ENCODE peak calls at places on chromosomes 5 and 9, in ten cellular contexts. V is Karpas-422, D is mammary epithelial cell, K is GM06990, U is K562, I is left ventricle myocardium inferior, M is ovary, T is HepG2, N is tibial nerve, A is astrocyte. G is an unnamed sample. For H3K27me3, the result is how much of the 10 kb centered on the place peaks cover.

GRCh38 chr5:84119252-84119651 is 265.4 kb downstream of the EDIL3 start:
- DNase-seq in K (no peak), U (no peak), A (peak), T (no peak), N (no peak), V (no peak), I (no peak), D (no peak), M (no peak), G (no peak)

GRCh38 chr9:70142101-70142500 is 98.5 kb downstream of the MAMDC2 start:
- DNase-seq in A (no peak), M (no peak), I (no peak), V (no peak), D (no peak), U (no peak), T (no peak), N (no peak), K (no peak), G (no peak)

GRCh38 chr9:3361115-3361514 is 164.7 kb downstream of the RFX3 start:
- DNase-seq in D (no peak), V (no peak), N (no peak), M (no peak), I (no peak), U (no peak), A (no peak), T (no peak), K (no peak), G (no peak)

GRCh38 chr5:73968729-73969128 is 342.7 kb downstream of the ARHGEF28 start:
- DNase-seq in K (no peak), I (no peak), U (no peak), M (no peak), T (no peak), D (peak), N (no peak), V (no peak), A (peak), G (no peak)

GRCh38 chr9:107141967-107142366 is 141.1 kb upstream of the RAD23B start:
- DNase-seq in K (no peak), T (no peak), A (no peak), N (no peak), I (no peak), V (peak), M (no peak), D (no peak), U (no peak), G (no peak)

GRCh38 chr9:89309608-89310485 is 1.1 kb upstream of the CKS2 start:
- DNase-seq in U (no peak), T (no peak), N (no peak), V (peak), D (no peak), I (no peak), M (no peak), K (no peak), A (no peak), G (no peak)

GRCh38 chr9:97773723-97774122 is 76.6 kb upstream of the XPA start:
- DNase-seq in T (no peak), A (peak), I (peak), M (no peak), K (no peak), N (no peak), U (no peak), D (no peak), V (no peak), G (no peak)

GRCh38 chr5:15683332-15683731 is 183.4 kb downstream of the FBXL7 start:
- DNase-seq in A (no peak), I (no peak), V (peak), U (no peak), D (no peak), K (no peak), M (peak), N (no peak), T (peak), G (no peak)

GRCh38 chr5:130605200-130605599 is 559.9 kb downstream of the HINT1 start:
- DNase-seq in A (no peak), U (no peak), V (peak), K (no peak), I (no peak), N (no peak), T (no peak), D (peak), M (no peak), G (no peak)

DNA sequence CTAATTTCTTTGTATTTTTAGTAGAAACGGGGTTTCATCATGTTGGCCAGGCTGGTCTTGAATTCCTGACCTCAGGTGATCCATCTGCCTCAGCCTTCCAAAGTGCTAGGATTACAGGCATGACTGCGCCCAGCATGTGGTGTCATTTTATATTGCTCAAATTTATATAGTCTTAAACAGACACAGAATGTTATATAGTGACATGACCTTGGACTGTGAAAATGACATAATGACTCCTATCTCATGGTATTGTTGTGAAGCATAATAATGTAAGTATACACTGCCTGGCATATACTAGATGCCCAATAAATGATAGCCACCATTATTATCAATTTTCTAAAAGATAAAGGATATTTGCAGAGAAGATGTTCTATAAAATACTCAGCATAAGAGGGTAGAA is 177.2 kb upstream of the TBCA start:
- DNase-seq in A (no peak), T (no peak), V (no peak), N (no peak), K (no peak), M (no peak), D (no peak), U (no peak), I (no peak), G (no peak)
- H3K27me3 ChIP-seq in A (under half), T (under half), V (under half), N (under half), K (under half), M (under half), D (under half), U (under half), I (under half), G (under half)

DNA sequence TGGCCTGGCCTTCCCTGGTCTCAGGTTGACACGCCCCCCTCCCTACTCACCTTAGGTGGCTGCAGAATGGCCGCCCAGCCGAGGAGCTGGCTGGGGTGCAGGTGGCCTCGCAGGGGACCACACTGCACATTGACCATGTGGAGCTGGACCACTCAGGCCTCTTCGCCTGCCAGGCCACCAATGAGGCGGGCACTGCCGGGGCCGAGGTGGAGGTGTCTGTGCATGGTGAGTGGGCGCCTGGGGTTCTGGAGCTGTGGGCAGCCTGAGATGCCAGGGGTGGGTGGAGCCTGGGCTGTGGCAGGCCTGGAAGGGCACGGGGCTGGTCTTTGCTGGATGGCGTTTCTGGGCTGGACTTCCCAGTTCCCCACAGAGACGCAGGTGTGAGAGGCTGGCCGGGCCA is 88.7 kb upstream of the ASS1 start:
- DNase-seq in K (no peak), N (no peak), A (no peak), T (no peak), M (no peak), I (no peak), V (no peak), D (no peak), U (no peak), G (no peak)
- H3K27me3 ChIP-seq in K (under half), N (under half), A (under half), T (under half), M (under half), I (under half), V (under half), D (under half), U (half or more), G (under half)

DNA sequence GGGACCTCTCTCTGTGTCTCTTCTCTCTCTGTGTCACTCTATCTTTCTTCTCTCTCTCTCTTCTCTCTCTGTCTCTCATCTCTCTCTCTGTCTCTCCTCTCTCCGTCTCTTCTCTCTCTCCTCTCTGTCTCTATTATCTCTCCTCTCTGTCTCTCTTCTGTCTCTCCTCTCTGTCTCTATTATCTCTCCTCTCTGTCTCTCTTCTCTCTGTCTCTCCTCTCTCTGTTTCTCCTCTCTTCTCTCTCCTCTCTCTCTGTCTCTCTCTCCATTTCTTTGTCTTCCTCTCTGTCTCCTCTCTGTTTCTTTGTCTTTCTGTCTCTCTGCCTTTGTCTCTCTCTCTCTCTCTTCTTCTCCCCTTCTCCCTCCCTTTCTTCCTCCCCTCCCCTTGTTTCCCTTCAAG is 3.2 kb upstream of the OLFM1 start:
- DNase-seq in V (no peak), M (no peak), A (no peak), T (no peak), U (no peak), N (no peak), D (no peak), K (no peak), I (no peak), G (no peak)
- H3K27me3 ChIP-seq in V (under half), M (under half), A (under half), T (under half), U (half or more), N (under half), D (under half), K (under half), I (half or more), G (under half)

GRCh38 chr5:3612561-3613175 is 17.0 kb downstream of the IRX1 start:
- DNase-seq in K (no peak), N (no peak), V (no peak), U (no peak), T (no peak), I (no peak), M (no peak), D (peak), A (peak), G (no peak)

GRCh38 chr5:3613726-3614125 is 18.1 kb downstream of the IRX1 start:
- DNase-seq in V (no peak), I (no peak), M (no peak), D (no peak), T (no peak), U (no peak), K (no peak), A (no peak), N (no peak), G (no peak)

GRCh38 chr5:3619584-3619983 is 24.0 kb downstream of the IRX1 start:
- DNase-seq in T (no peak), I (no peak), K (no peak), U (no peak), V (no peak), D (no peak), M (no peak), N (no peak), A (peak), G (no peak)

GRCh38 chr5:3615829-3616228 is 20.2 kb downstream of the IRX1 start:
- DNase-seq in A (no peak), N (no peak), V (no peak), D (no peak), K (no peak), U (no peak), I (no peak), M (no peak), T (no peak), G (no peak)

DNA sequence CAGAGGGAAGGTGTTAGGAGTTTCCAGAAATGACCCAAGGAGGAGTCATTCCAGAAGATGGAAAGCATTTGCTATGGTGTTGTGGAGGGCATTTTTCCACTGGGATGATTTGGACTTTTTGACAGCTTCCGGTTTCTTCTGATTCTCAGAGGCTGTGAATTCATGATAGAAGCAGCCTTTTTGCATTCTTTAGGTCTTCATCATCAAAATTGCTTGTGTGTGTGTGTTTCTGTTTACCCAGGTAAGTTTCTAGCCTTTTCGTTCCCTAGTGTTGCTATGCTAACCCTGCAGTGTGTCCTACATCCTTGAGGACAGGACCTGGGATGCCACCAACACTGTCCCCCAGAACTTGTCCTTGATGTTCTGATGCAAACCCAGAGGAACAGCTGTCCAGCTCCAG is 19.6 kb downstream of the IRX1 start:
- DNase-seq in K (no peak), U (no peak), A (peak), M (no peak), I (no peak), T (no peak), N (no peak), D (peak), V (no peak), G (no peak)
- H3K27me3 ChIP-seq in K (under half), U (under half), A (under half), M (under half), I (half or more), T (under half), N (under half), D (under half), V (under half), G (under half)

GRCh38 chr5:93576015-93576414 is 5.0 kb downstream of the NR2F1-AS1 start:
- DNase-seq in U (no peak), T (no peak), N (no peak), A (no peak), V (no peak), D (no peak), K (no peak), M (no peak), I (no peak), G (no peak)
- H3K27me3 ChIP-seq in U (under half), T (under half), N (under half), A (under half), V (under half), D (under half), K (under half), M (under half), I (half or more), G (under half)

GRCh38 chr9:121297414-121297813 is 29.5 kb downstream of the GSN start:
- DNase-seq in D (no peak), N (peak), I (no peak), V (no peak), U (no peak), A (no peak), T (no peak), K (no peak), M (no peak), G (no peak)

GRCh38 chr9:121299125-121299466 is 31.1 kb downstream of the GSN start:
- DNase-seq in V (no peak), M (peak), K (no peak), D (no peak), I (no peak), N (no peak), U (no peak), T (no peak), A (no peak), G (no peak)

GRCh38 chr9:121299467-121300282 is 31.7 kb downstream of the GSN start:
- DNase-seq in M (peak), N (peak), U (no peak), V (no peak), I (peak), D (peak), A (no peak), K (peak), T (no peak), G (peak)

GRCh38 chr9:121298016-121298538 is 30.1 kb downstream of the GSN start:
- DNase-seq in U (no peak), A (no peak), I (no peak), V (no peak), N (peak), T (peak), M (no peak), D (no peak), K (no peak), G (peak)

DNA sequence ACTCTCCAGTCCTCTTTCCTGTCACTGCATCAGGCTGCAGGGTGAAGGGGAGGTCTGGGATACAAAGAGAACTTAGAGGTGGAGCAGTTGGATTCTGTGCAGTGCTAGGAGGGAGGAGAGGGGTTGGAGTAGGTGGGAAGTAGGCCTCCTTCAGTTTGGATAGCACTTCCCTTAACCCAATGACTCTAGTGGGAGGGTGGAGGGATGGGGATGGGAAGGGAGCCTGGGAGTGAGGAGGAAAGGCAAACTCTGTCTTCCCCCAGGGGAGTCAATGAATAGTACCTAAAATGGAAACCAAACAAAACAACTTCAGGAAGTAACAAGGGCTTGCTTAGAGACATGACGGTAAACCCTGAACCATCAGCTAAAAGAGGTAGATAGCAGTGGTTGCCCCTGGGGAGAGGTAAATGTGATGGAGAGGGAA is 30.7 kb downstream of the GSN start:
- DNase-seq in V (no peak), N (peak), D (no peak), U (no peak), T (peak), A (no peak), M (no peak), I (no peak), K (no peak), G (peak)
- H3K27me3 ChIP-seq in V (under half), N (under half), D (under half), U (under half), T (under half), A (under half), M (under half), I (under half), K (under half), G (under half)

GRCh38 chr9:91720746-91721705 is 229.0 kb downstream of the ROR2 start:
- DNase-seq in T (no peak), K (peak), I (no peak), U (no peak), A (no peak), D (no peak), N (no peak), V (peak), M (no peak), G (no peak)
- H3K27me3 ChIP-seq in T (under half), K (under half), I (under half), U (under half), A (under half), D (under half), N (under half), V (under half), M (under half), G (under half)

DNA sequence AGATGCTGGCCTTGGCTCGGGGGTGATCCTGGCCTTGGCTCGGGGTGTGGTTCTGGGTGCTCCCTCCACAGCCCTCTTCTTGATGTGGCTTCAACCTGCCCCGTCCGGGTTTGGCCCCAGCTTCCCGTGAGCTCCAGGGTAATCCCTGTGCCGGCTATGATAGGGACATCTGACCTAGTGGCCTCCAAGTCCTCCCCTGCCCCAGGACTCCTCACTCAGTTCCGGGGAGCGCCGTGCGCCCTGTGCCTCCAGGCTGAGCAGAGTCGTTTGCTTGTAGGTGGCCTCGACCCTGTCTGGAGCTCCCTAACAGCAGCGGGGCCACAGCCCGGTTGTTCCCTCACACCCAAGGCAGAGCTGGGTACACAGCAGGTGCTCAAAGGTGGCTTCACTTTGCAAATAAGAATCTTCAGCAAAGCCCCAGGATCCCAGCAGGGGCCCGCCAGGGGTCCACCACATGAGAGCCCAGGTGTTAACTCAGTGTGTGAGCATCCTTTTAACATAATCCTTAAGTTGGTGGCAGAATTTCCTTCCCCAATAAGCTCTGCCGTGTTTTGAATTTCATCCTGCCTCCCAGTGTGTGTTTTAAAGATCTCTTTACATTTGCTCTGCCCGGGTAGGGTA is 32.3 kb upstream of the CEP72 start:
- DNase-seq in M (no peak), A (no peak), K (no peak), V (no peak), I (no peak), U (no peak), N (no peak), T (no peak), D (no peak), G (no peak)
- H3K27me3 ChIP-seq in M (under half), A (under half), K (under half), V (under half), I (half or more), U (half or more), N (under half), T (under half), D (under half), G (under half)

DNA sequence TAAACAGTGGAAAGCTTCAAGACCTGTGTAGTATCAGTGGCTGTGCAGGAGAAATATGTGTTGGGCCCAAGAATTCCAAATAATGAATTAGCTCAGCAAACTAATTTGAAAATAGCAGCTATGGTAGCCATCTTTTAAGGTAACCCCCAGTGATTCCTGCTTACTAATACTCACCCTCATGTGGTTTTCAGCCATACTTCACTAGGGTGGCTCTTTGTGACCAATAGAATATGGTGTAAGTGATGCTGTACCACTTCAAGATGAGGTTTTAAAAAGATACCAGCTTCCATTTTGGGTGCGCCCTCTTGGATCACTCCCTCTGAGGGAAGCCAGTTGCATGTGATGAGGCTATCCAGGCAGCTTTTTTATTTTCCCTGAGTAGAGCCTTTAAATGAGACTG is 58.2 kb downstream of the UHRF2 start:
- DNase-seq in A (no peak), U (no peak), D (no peak), T (no peak), K (no peak), M (no peak), I (no peak), V (no peak), N (no peak), G (no peak)
- H3K27me3 ChIP-seq in A (under half), U (under half), D (under half), T (under half), K (under half), M (under half), I (under half), V (under half), N (under half), G (under half)

G was measured in psoas muscle.